ENCODE peak calls at places on chromosomes 5 and 9, in four cellular contexts. One of them, this sample, is unnamed.

GRCh38 chr5:33475706-33476105 is 34.9 kb downstream of the TARS1 start:
- DNase-seq in CD4-positive, CD25-positive, alpha-beta regulatory T cell: no peak
- DNase-seq in GM12878: no peak
- DNase-seq in pancreas: no peak
- DNase-seq in this sample: no peak

GRCh38 chr9:126057869-126058467 is 268.7 kb upstream of the MVB12B start:
- DNase-seq in GM12878: no peak
- DNase-seq in CD4-positive, CD25-positive, alpha-beta regulatory T cell: no peak
- DNase-seq in pancreas: no peak
- DNase-seq in this sample: no peak

GRCh38 chr5:65818592-65818991 is 96.6 kb downstream of the NLN start:
- DNase-seq in GM12878: no peak
- DNase-seq in pancreas: no peak
- DNase-seq in CD4-positive, CD25-positive, alpha-beta regulatory T cell: no peak
- DNase-seq in this sample: no peak

GRCh38 chr9:122145462-122145861 is 14.1 kb downstream of the NDUFA8 start:
- DNase-seq in CD4-positive, CD25-positive, alpha-beta regulatory T cell: no peak
- DNase-seq in pancreas: no peak
- DNase-seq in GM12878: no peak
- DNase-seq in this sample: no peak

GRCh38 chr9:18979367-18979766 is 53.6 kb downstream of the SAXO1 start:
- DNase-seq in CD4-positive, CD25-positive, alpha-beta regulatory T cell: no peak
- DNase-seq in pancreas: no peak
- DNase-seq in GM12878: no peak
- DNase-seq in this sample: no peak

GRCh38 chr9:100409176-100409556 is 17.8 kb upstream of the MSANTD3 start:
- DNase-seq in GM12878: no peak
- DNase-seq in CD4-positive, CD25-positive, alpha-beta regulatory T cell: no peak
- DNase-seq in pancreas: no peak
- DNase-seq in this sample: no peak

GRCh38 chr9:106916491-106917235 is 53.7 kb downstream of the ZNF462 start:
- DNase-seq in pancreas: no peak
- DNase-seq in GM12878: no peak
- DNase-seq in CD4-positive, CD25-positive, alpha-beta regulatory T cell: no peak
- DNase-seq in this sample: peak

GRCh38 chr5:34686762-34687268 is 30.7 kb downstream of the RAI14 start:
- DNase-seq in GM12878: no peak
- DNase-seq in pancreas: peak
- DNase-seq in CD4-positive, CD25-positive, alpha-beta regulatory T cell: no peak
- DNase-seq in this sample: peak

GRCh38 chr5:151739939-151740335 is 18.5 kb downstream of the ATOX1 start:
- DNase-seq in CD4-positive, CD25-positive, alpha-beta regulatory T cell: no peak
- DNase-seq in pancreas: no peak
- DNase-seq in GM12878: no peak
- DNase-seq in this sample: peak

GRCh38 chr9:92175441-92175840 is 60.2 kb upstream of the SPTLC1 start:
- DNase-seq in GM12878: no peak
- DNase-seq in pancreas: no peak
- DNase-seq in CD4-positive, CD25-positive, alpha-beta regulatory T cell: no peak
- DNase-seq in this sample: no peak

GRCh38 chr9:92171822-92172221 is 56.6 kb upstream of the SPTLC1 start:
- DNase-seq in pancreas: no peak
- DNase-seq in GM12878: no peak
- DNase-seq in CD4-positive, CD25-positive, alpha-beta regulatory T cell: no peak
- DNase-seq in this sample: no peak

GRCh38 chr9:92171281-92171680 is 56.1 kb upstream of the SPTLC1 start:
- DNase-seq in pancreas: no peak
- DNase-seq in GM12878: no peak
- DNase-seq in CD4-positive, CD25-positive, alpha-beta regulatory T cell: no peak
- DNase-seq in this sample: no peak

GRCh38 chr9:92173318-92173717 is 58.1 kb upstream of the SPTLC1 start:
- DNase-seq in CD4-positive, CD25-positive, alpha-beta regulatory T cell: no peak
- DNase-seq in pancreas: no peak
- DNase-seq in GM12878: peak
- DNase-seq in this sample: no peak

DNA sequence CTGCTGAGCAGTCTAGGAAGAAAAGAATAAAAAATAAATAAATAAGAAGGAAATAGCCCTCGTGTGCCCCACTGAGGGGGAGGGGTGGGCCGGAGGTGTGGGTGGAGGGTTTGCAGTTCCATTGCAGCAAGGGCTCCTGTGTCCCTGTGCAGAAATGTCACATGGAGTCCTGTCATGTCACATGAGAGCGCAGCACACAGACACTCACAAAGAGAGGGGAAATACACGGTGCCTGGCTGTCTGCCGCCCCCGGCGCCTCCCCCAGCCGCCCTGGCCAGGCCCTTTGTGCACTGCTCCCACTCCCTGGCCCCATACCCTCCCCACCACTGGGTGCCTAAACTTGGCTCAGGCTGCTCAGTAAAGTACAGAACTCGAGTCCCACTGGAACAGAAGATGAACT is 55.6 kb upstream of the SPTLC1 start:
- DNase-seq in GM12878: no peak
- DNase-seq in pancreas: no peak
- DNase-seq in CD4-positive, CD25-positive, alpha-beta regulatory T cell: no peak
- DNase-seq in this sample: no peak
- H3K4me3 ChIP-seq in GM12878: no peak
- H3K4me3 ChIP-seq in pancreas: no peak
- H3K4me3 ChIP-seq in CD4-positive, CD25-positive, alpha-beta regulatory T cell: no peak
- H3K4me3 ChIP-seq in this sample: no peak

DNA sequence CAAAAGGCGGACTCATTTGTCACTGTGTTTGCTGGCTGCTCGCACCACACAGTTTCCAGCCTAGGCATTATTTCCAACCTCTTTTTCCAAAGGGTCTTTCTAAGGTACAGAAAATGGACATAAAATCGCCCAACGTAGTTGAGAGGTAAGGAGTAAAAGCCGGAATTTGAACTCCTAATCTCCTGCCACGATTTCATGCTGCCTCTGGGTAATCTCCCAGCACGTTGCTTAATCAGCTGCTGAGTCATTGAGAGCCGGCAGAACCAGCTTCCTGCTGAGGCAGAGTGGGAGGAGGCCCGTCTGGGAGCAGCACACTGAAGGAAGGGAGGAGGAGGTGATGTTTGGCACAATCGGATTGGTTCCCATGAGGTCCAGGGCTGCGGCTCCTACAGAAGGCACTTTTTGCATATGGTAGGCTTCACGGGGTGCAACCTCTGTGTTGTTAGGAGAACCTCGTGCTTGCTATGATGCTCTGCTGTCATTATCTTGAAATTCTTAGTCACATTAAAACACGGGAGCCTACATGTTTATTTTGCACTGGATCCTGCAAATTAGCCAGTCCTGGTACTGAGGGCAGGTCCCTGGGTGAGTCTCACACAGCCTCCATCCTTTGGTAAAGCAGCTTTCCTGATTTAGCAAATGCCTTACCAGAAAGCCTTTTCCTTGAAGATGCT is 191.8 kb upstream of the MSX2 start:
- DNase-seq in CD4-positive, CD25-positive, alpha-beta regulatory T cell: peak
- DNase-seq in pancreas: peak
- DNase-seq in GM12878: no peak
- DNase-seq in this sample: peak
- H3K4me3 ChIP-seq in CD4-positive, CD25-positive, alpha-beta regulatory T cell: no peak
- H3K4me3 ChIP-seq in pancreas: no peak
- H3K4me3 ChIP-seq in GM12878: no peak
- H3K4me3 ChIP-seq in this sample: no peak

GRCh38 chr9:128372784-128373183 is 1.6 kb downstream of the URM1 start:
- DNase-seq in CD4-positive, CD25-positive, alpha-beta regulatory T cell: no peak
- DNase-seq in GM12878: no peak
- DNase-seq in pancreas: no peak
- DNase-seq in this sample: no peak
- H3K4me3 ChIP-seq in CD4-positive, CD25-positive, alpha-beta regulatory T cell: no peak
- H3K4me3 ChIP-seq in GM12878: peak
- H3K4me3 ChIP-seq in pancreas: no peak
- H3K4me3 ChIP-seq in this sample: peak

DNA sequence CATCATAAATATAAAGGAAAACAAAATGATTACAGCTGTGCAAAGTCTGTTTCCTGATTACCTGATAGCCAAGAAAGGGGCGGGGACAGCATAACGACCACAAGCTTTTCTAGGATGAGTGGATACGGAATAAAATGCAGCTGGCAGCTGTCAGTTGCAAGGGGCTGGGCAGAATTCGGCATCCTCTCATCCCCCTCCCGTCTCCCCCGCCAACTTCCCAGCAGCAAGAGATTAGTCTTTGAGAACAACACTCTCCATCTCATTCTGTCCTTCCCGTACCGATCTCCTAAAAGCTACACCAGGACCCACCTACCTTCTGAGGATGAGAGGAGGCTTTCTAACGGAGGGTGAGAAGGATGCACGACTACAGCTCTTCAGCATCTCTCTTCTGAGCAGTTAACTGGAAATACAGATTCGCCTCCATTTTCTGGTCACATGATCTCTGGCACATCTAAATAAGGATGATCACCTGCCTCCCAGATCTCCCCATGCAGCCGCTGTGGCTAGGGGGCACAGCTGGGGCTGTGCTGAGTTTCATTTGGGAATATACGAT is 72.4 kb upstream of the PCA3 start:
- DNase-seq in pancreas: no peak
- DNase-seq in GM12878: no peak
- DNase-seq in CD4-positive, CD25-positive, alpha-beta regulatory T cell: peak
- DNase-seq in this sample: no peak
- H3K4me3 ChIP-seq in pancreas: no peak
- H3K4me3 ChIP-seq in GM12878: no peak
- H3K4me3 ChIP-seq in CD4-positive, CD25-positive, alpha-beta regulatory T cell: peak
- H3K4me3 ChIP-seq in this sample: peak

This sample was measured in AG04449.